ENCODE peak calls at places on chromosomes 11 and 22, in six cellular contexts. One of them, this sample, is unnamed. For H3K4me1, the result is how much of the 10 kb centered on the place peaks cover.

GRCh38 chr11:10355257-10355661 is 50.4 kb downstream of the ADM start:
- DNase-seq in prostate gland: no peak
- DNase-seq in tibial artery: no peak
- DNase-seq in endodermal cell: no peak
- DNase-seq in H9: no peak
- DNase-seq in cardiac muscle cell: peak
- DNase-seq in this sample: no peak

GRCh38 chr11:12261551-12261950 is 115.8 kb upstream of the PARVA start:
- DNase-seq in cardiac muscle cell: no peak
- DNase-seq in endodermal cell: no peak
- DNase-seq in prostate gland: no peak
- DNase-seq in H9: no peak
- DNase-seq in tibial artery: no peak
- DNase-seq in this sample: no peak

GRCh38 chr11:74720596-74721478 is 10.4 kb downstream of the CHRDL2 start:
- DNase-seq in endodermal cell: peak
- DNase-seq in cardiac muscle cell: peak
- DNase-seq in prostate gland: no peak
- DNase-seq in tibial artery: peak
- DNase-seq in H9: no peak
- DNase-seq in this sample: no peak

GRCh38 chr11:9362393-9362863 is 22.0 kb upstream of the IPO7 start:
- DNase-seq in endodermal cell: peak
- DNase-seq in prostate gland: no peak
- DNase-seq in cardiac muscle cell: peak
- DNase-seq in tibial artery: no peak
- DNase-seq in H9: peak
- DNase-seq in this sample: no peak

GRCh38 chr22:30204015-30204741 is 42.4 kb downstream of the LIF start:
- DNase-seq in endodermal cell: no peak
- DNase-seq in prostate gland: no peak
- DNase-seq in tibial artery: no peak
- DNase-seq in H9: no peak
- DNase-seq in cardiac muscle cell: no peak
- DNase-seq in this sample: no peak

GRCh38 chr11:108009497-108010360 is 1.0 kb downstream of the CUL5 start:
- DNase-seq in prostate gland: no peak
- DNase-seq in cardiac muscle cell: peak
- DNase-seq in tibial artery: no peak
- DNase-seq in H9: no peak
- DNase-seq in endodermal cell: no peak
- DNase-seq in this sample: no peak

GRCh38 chr11:118241191-118242098 is 10.7 kb downstream of the MPZL3 start:
- DNase-seq in endodermal cell: no peak
- DNase-seq in H9: no peak
- DNase-seq in cardiac muscle cell: peak
- DNase-seq in prostate gland: peak
- DNase-seq in tibial artery: no peak
- DNase-seq in this sample: no peak

GRCh38 chr11:88535916-88536547 is 198.5 kb upstream of the CTSC start:
- DNase-seq in H9: no peak
- DNase-seq in prostate gland: no peak
- DNase-seq in endodermal cell: no peak
- DNase-seq in cardiac muscle cell: peak
- DNase-seq in tibial artery: no peak
- DNase-seq in this sample: no peak

GRCh38 chr11:10444725-10445286 is 10.3 kb upstream of the AMPD3 start:
- DNase-seq in endodermal cell: no peak
- DNase-seq in cardiac muscle cell: no peak
- DNase-seq in tibial artery: peak
- DNase-seq in H9: no peak
- DNase-seq in prostate gland: no peak
- DNase-seq in this sample: no peak

GRCh38 chr11:121514401-121514981 is 61.7 kb upstream of the SORL1-AS1 start:
- DNase-seq in cardiac muscle cell: no peak
- DNase-seq in endodermal cell: no peak
- DNase-seq in tibial artery: no peak
- DNase-seq in prostate gland: no peak
- DNase-seq in H9: no peak
- DNase-seq in this sample: no peak

GRCh38 chr11:94933225-94934130 is 39.9 kb downstream of the CWC15 start:
- DNase-seq in endodermal cell: no peak
- DNase-seq in cardiac muscle cell: peak
- DNase-seq in prostate gland: no peak
- DNase-seq in H9: no peak
- DNase-seq in tibial artery: peak
- DNase-seq in this sample: no peak

GRCh38 chr11:7031346-7031957 is 11.2 kb downstream of the NLRP14 start:
- DNase-seq in prostate gland: no peak
- DNase-seq in H9: no peak
- DNase-seq in cardiac muscle cell: no peak
- DNase-seq in tibial artery: no peak
- DNase-seq in endodermal cell: no peak
- DNase-seq in this sample: no peak

GRCh38 chr11:2121227-2122130 is 17.7 kb downstream of the IGF2 start:
- DNase-seq in endodermal cell: no peak
- DNase-seq in H9: no peak
- DNase-seq in tibial artery: no peak
- DNase-seq in cardiac muscle cell: no peak
- DNase-seq in prostate gland: no peak
- DNase-seq in this sample: no peak

GRCh38 chr22:29726512-29727247 is 6.9 kb downstream of the CABP7 start:
- DNase-seq in endodermal cell: no peak
- DNase-seq in prostate gland: no peak
- DNase-seq in tibial artery: no peak
- DNase-seq in H9: no peak
- DNase-seq in cardiac muscle cell: no peak
- DNase-seq in this sample: no peak

GRCh38 chr11:128530119-128531091 is 57.0 kb downstream of the ETS1 start:
- DNase-seq in tibial artery: no peak
- DNase-seq in H9: no peak
- DNase-seq in prostate gland: no peak
- DNase-seq in endodermal cell: no peak
- DNase-seq in cardiac muscle cell: peak
- DNase-seq in this sample: no peak

GRCh38 chr22:28978158-28978557 is 83.5 kb downstream of the C22orf31 start:
- DNase-seq in tibial artery: no peak
- DNase-seq in prostate gland: no peak
- DNase-seq in cardiac muscle cell: peak
- DNase-seq in endodermal cell: no peak
- DNase-seq in H9: no peak
- DNase-seq in this sample: no peak

GRCh38 chr11:102396708-102397563 is 49.9 kb downstream of the BIRC2 start:
- DNase-seq in endodermal cell: no peak
- DNase-seq in cardiac muscle cell: no peak
- DNase-seq in tibial artery: no peak
- DNase-seq in H9: no peak
- DNase-seq in prostate gland: no peak
- DNase-seq in this sample: no peak

GRCh38 chr11:45894555-45895247 is 9.2 kb downstream of the MAPK8IP1 start:
- DNase-seq in cardiac muscle cell: no peak
- DNase-seq in H9: no peak
- DNase-seq in endodermal cell: no peak
- DNase-seq in prostate gland: no peak
- DNase-seq in tibial artery: no peak
- DNase-seq in this sample: no peak

GRCh38 chr11:12239396-12240298 is 129.3 kb downstream of the MICAL2 start:
- DNase-seq in prostate gland: no peak
- DNase-seq in tibial artery: no peak
- DNase-seq in endodermal cell: no peak
- DNase-seq in cardiac muscle cell: no peak
- DNase-seq in H9: no peak
- DNase-seq in this sample: no peak

GRCh38 chr11:1077417-1078119 is 2.9 kb downstream of the MUC2 start:
- DNase-seq in H9: no peak
- DNase-seq in prostate gland: no peak
- DNase-seq in cardiac muscle cell: no peak
- DNase-seq in tibial artery: peak
- DNase-seq in endodermal cell: no peak
- DNase-seq in this sample: no peak

GRCh38 chr11:85718991-85719807 is 33.2 kb upstream of the CCDC89 start:
- DNase-seq in endodermal cell: peak
- DNase-seq in cardiac muscle cell: peak
- DNase-seq in H9: peak
- DNase-seq in tibial artery: peak
- DNase-seq in prostate gland: no peak
- DNase-seq in this sample: no peak

GRCh38 chr22:49878206-49878605 is 24.6 kb downstream of the ZBED4 start:
- DNase-seq in tibial artery: no peak
- DNase-seq in H9: no peak
- DNase-seq in endodermal cell: no peak
- DNase-seq in prostate gland: no peak
- DNase-seq in cardiac muscle cell: no peak
- DNase-seq in this sample: no peak

GRCh38 chr11:78023426-78023825 is 350 bp upstream of the KCTD14 start:
- DNase-seq in endodermal cell: no peak
- DNase-seq in H9: no peak
- DNase-seq in prostate gland: no peak
- DNase-seq in cardiac muscle cell: no peak
- DNase-seq in tibial artery: no peak
- DNase-seq in this sample: no peak

GRCh38 chr11:35040221-35040942 is 98.6 kb upstream of the CD44 start:
- DNase-seq in tibial artery: no peak
- DNase-seq in endodermal cell: no peak
- DNase-seq in cardiac muscle cell: peak
- DNase-seq in H9: no peak
- DNase-seq in prostate gland: no peak
- DNase-seq in this sample: no peak

GRCh38 chr11:100888836-100889235 is 201.7 kb downstream of the ARHGAP42 start:
- DNase-seq in cardiac muscle cell: no peak
- DNase-seq in endodermal cell: no peak
- DNase-seq in tibial artery: no peak
- DNase-seq in H9: no peak
- DNase-seq in prostate gland: no peak
- DNase-seq in this sample: no peak

GRCh38 chr11:110453684-110454354 is 24.1 kb downstream of the FDX1 start:
- DNase-seq in cardiac muscle cell: peak
- DNase-seq in endodermal cell: no peak
- DNase-seq in H9: no peak
- DNase-seq in tibial artery: no peak
- DNase-seq in prostate gland: no peak
- DNase-seq in this sample: no peak

GRCh38 chr11:16986434-16987204 is 27.6 kb downstream of the PLEKHA7 start:
- DNase-seq in endodermal cell: peak
- DNase-seq in cardiac muscle cell: peak
- DNase-seq in H9: peak
- DNase-seq in tibial artery: no peak
- DNase-seq in prostate gland: peak
- DNase-seq in this sample: no peak

GRCh38 chr11:70546179-70546940 is 148.0 kb downstream of the CTTN start:
- DNase-seq in cardiac muscle cell: no peak
- DNase-seq in H9: no peak
- DNase-seq in prostate gland: no peak
- DNase-seq in tibial artery: no peak
- DNase-seq in endodermal cell: peak
- DNase-seq in this sample: no peak

GRCh38 chr11:15229069-15229468 is 114.3 kb downstream of the INSC start:
- DNase-seq in prostate gland: no peak
- DNase-seq in cardiac muscle cell: no peak
- DNase-seq in tibial artery: no peak
- DNase-seq in endodermal cell: no peak
- DNase-seq in H9: no peak
- DNase-seq in this sample: no peak
- H3K4me1 ChIP-seq in prostate gland: under half
- H3K4me1 ChIP-seq in cardiac muscle cell: under half
- H3K4me1 ChIP-seq in tibial artery: under half
- H3K4me1 ChIP-seq in endodermal cell: under half
- H3K4me1 ChIP-seq in H9: under half
- H3K4me1 ChIP-seq in this sample: under half

GRCh38 chr11:56314844-56315243 is at the start of gene OR8K3:
- DNase-seq in endodermal cell: no peak
- DNase-seq in tibial artery: no peak
- DNase-seq in H9: no peak
- DNase-seq in prostate gland: no peak
- DNase-seq in cardiac muscle cell: no peak
- DNase-seq in this sample: no peak
- TF ChIP-seq CTCF in endodermal cell: no peak
- TF ChIP-seq CTCF in tibial artery: no peak
- TF ChIP-seq CTCF in H9: no peak
- TF ChIP-seq CTCF in prostate gland: no peak
- TF ChIP-seq CTCF in cardiac muscle cell: no peak
- TF ChIP-seq CTCF in this sample: no peak

DNA sequence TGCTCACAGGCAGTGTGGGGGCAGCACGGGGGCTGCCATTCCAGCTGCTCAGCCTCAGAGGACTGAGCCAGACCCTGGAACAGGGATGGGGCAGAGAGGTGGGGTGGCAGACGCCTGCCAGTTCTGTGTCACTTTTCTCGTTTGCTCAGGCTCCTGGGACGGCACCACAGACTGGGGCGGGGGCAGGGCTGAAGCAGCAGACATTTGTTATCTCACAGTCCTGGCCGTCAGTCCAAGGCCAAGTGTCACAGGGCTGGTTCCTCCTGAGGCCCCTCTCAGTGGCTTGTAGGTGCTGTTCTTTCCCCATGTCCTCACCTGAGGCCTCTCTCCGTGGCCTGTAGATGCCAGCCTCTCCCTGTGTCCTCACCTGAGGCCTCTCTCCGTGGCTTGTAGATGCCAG is 24.7 kb downstream of the TPCN2 start:
- DNase-seq in endodermal cell: no peak
- DNase-seq in prostate gland: no peak
- DNase-seq in H9: no peak
- DNase-seq in cardiac muscle cell: no peak
- DNase-seq in tibial artery: no peak
- DNase-seq in this sample: no peak
- H3K27ac ChIP-seq in endodermal cell: no peak
- H3K27ac ChIP-seq in prostate gland: no peak
- H3K27ac ChIP-seq in H9: no peak
- H3K27ac ChIP-seq in cardiac muscle cell: peak
- H3K27ac ChIP-seq in tibial artery: no peak
- H3K27ac ChIP-seq in this sample: peak

GRCh38 chr11:3836903-3837302 is 3.9 kb downstream of the RHOG start:
- DNase-seq in prostate gland: no peak
- DNase-seq in tibial artery: no peak
- DNase-seq in H9: no peak
- DNase-seq in cardiac muscle cell: no peak
- DNase-seq in endodermal cell: no peak
- DNase-seq in this sample: no peak
- H3K4me1 ChIP-seq in prostate gland: under half
- H3K4me1 ChIP-seq in tibial artery: under half
- H3K4me1 ChIP-seq in H9: under half
- H3K4me1 ChIP-seq in cardiac muscle cell: under half
- H3K4me1 ChIP-seq in endodermal cell: under half
- H3K4me1 ChIP-seq in this sample: half or more

This sample was measured in esophagus squamous epithelium.